ENCODE peak calls at places on chromosomes 13 and 19, in six cellular contexts. K, I, Q, B, U and L are unnamed samples.

GRCh38 chr13:110874508-110874960 is 40.3 kb downstream of the ANKRD10 start:
- DNase-seq in I (peak), U (peak), B (no peak), Q (no peak), K (peak), L (peak)

GRCh38 chr19:24071078-24071477 is 15.9 kb upstream of the ZNF254 start:
- DNase-seq in U (no peak), Q (no peak), I (no peak), B (no peak), K (no peak), L (no peak)

GRCh38 chr19:48651682-48652046 is 5.7 kb upstream of the CA11 start:
- DNase-seq in K (no peak), B (no peak), I (no peak), Q (no peak), U (no peak), L (no peak)

GRCh38 chr13:64505511-64505910 is 2724.6 kb downstream of the PCDH9 start:
- DNase-seq in U (no peak), K (no peak), B (no peak), I (no peak), Q (no peak), L (no peak)

GRCh38 chr19:35585844-35586243 is at the start of gene PMIS2:
- DNase-seq in K (peak), B (no peak), Q (peak), U (no peak), I (peak), L (no peak)

GRCh38 chr19:24033962-24034342 is 53.0 kb upstream of the ZNF254 start:
- DNase-seq in K (no peak), I (peak), U (peak), Q (no peak), B (no peak), L (peak)

GRCh38 chr13:31131470-31131961 is 30.2 kb downstream of the HSPH1 start:
- DNase-seq in B (no peak), K (no peak), I (no peak), U (no peak), Q (no peak), L (no peak)

GRCh38 chr19:28316464-28316863 is 896.5 kb downstream of the UQCRFS1 start:
- DNase-seq in B (no peak), U (no peak), Q (no peak), K (no peak), I (no peak), L (no peak)

GRCh38 chr19:8334458-8335342 is 8.4 kb downstream of the KANK3 start:
- DNase-seq in U (peak), B (no peak), Q (no peak), I (peak), K (peak), L (no peak)

GRCh38 chr13:110528911-110529310 is 32.6 kb downstream of the RAB20 start:
- DNase-seq in B (no peak), K (no peak), I (no peak), Q (no peak), U (no peak), L (no peak)

GRCh38 chr13:113857531-113858195 is 6.2 kb downstream of the GAS6 start:
- DNase-seq in I (no peak), Q (no peak), U (no peak), B (no peak), K (no peak), L (no peak)

GRCh38 chr19:1166872-1167573 is 7.0 kb downstream of the SBNO2 start:
- DNase-seq in B (no peak), I (no peak), Q (no peak), U (no peak), K (no peak), L (no peak)
- TF ChIP-seq GABPA in B (no peak), I (no peak), Q (no peak), U (no peak), K (no peak), L (no peak)

GRCh38 chr19:5003781-5004180 is 34.9 kb downstream of the KDM4B start:
- DNase-seq in Q (no peak), U (no peak), I (no peak), K (no peak), B (no peak), L (no peak)

GRCh38 chr19:5002143-5002542 is 33.2 kb downstream of the KDM4B start:
- DNase-seq in Q (no peak), I (no peak), U (peak), K (no peak), B (no peak), L (no peak)

GRCh38 chr19:5005096-5005495 is 36.2 kb downstream of the KDM4B start:
- DNase-seq in U (no peak), I (no peak), K (no peak), B (no peak), Q (no peak), L (no peak)

GRCh38 chr19:5000120-5000611 is 31.3 kb downstream of the KDM4B start:
- DNase-seq in K (no peak), U (no peak), I (no peak), B (no peak), Q (no peak), L (no peak)

DNA sequence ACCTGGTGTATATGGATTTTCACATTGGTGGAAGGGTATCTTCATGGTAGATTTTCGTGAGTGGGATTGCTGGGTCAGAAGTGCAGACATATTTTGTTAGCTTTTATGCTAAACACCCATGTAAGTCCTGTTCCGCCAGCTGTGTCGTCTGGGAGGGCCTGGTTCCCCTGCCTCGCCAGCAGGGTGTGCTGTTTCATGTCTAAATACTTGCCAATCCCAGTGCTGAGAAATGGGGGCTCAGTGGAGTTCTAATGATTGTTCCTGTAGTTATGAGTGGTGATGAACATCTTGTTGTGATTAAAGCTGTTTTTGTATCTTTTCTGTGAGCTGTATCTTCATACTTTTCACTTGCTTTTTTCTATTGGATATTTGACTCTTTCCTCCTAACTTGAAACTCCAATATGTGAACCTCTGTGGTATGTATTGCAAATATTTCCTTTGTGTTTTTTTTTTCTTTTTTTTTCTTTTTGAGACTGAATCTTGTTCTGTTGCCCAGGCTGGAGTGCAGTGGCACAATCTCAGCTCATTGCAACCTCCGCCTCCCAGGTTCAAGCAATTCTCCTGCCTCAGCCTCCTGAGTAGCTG is 32.7 kb downstream of the KDM4B start:
- DNase-seq in Q (no peak), K (peak), U (peak), I (peak), B (no peak), L (no peak)
- TF ChIP-seq CTCF in Q (peak), K (peak), U (peak), I (peak), B (peak), L (peak)

GRCh38 chr19:40704491-40705361 is 12.0 kb downstream of the COQ8B start:
- DNase-seq in I (no peak), Q (no peak), K (no peak), B (no peak), U (no peak), L (no peak)
- TF ChIP-seq GABPA in I (no peak), Q (no peak), K (no peak), B (no peak), U (no peak), L (no peak)

DNA sequence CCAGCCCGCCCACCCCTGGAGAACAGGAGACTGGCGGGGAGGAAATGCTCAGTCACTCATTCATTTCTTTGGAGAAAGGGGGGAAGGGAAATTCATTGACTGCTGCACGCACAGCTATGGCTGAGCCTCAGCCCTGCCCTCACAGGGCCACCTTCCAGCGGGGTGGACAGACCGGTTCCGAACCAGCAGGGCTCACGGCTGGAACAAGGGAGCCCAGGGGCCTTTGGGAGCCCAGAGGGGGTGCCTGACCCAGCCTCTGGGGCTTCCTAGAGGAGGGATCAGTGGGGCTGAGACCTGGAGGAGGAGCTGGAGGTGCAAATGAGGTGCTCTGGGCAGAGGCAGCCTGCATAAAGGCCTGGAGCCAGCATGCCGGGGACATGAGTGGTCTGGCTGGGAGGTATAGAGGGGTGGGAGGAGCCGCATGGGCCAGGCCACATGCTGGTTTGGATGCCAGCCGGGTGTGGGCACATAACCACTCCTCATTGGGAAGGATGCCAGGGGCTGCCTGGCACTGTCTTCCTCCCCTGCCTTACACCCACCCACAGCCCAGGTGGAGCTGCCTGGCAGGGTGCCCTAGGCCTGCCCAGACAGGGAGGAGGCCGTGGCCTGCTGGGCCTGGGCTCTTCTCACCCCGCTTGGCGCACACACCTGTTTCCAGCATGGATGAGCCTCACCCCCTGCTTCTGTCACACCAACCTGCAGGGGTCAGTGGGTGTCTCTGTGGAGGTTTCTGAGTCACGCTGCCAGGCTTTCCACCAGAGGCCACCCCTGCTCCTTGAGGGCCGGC is 26.9 kb downstream of the PPP5C start:
- DNase-seq in Q (peak), I (peak), K (no peak), B (no peak), U (no peak), L (no peak)
- TF ChIP-seq CTCF in Q (no peak), I (no peak), K (no peak), B (no peak), U (no peak), L (no peak)

GRCh38 chr19:13022859-13023636 is 27.8 kb downstream of the NFIX start:
- DNase-seq in I (peak), K (peak), B (no peak), U (peak), Q (no peak), L (no peak)

GRCh38 chr19:13020002-13020414 is 24.7 kb downstream of the NFIX start:
- DNase-seq in K (no peak), I (no peak), U (no peak), B (no peak), Q (peak), L (no peak)

GRCh38 chr19:13024126-13024957 is 29.1 kb downstream of the NFIX start:
- DNase-seq in B (no peak), K (no peak), U (no peak), Q (no peak), I (no peak), L (no peak)

GRCh38 chr19:13023666-13024065 is 28.4 kb downstream of the NFIX start:
- DNase-seq in Q (no peak), K (peak), B (no peak), U (no peak), I (peak), L (no peak)

DNA sequence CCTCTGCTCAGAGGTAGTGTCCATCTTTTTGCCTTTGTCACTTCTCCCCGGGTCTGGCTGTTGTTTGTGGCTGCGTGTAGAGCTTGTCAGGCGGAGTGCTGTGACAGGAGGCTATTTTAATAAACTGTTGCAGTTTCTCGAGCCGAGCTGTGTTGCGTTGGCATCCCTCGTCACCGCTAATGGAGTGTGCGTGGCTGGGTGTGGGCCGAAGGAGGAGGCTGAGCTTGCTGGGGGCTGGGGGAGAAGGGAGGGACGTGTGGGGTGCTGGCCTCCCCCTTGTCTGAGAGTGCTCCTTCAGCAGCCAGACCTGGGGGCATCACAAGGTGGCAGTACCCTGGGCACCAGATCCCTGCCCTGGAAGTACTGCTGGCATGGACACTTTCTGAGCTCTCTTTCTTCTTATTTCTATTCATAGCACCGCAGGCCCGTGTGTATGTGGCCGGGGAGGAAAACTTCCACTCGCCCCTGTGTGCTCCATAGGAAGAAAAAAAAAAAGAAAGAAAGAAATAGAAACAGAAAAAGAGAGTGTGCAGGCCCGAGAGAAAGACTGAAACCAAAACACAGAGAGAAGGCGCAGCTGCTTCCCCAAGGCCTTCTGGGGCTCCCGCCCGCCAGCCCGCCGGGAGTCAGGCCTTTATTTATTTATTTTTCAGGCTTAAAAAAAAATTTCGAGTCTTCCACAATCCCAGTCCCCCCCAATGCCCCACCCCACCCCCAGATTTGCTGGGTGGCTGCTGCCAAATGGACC is 27.0 kb downstream of the NFIX start:
- DNase-seq in U (no peak), Q (no peak), B (no peak), I (no peak), K (no peak), L (no peak)
- TF ChIP-seq GABPA in U (no peak), Q (no peak), B (no peak), I (no peak), K (no peak), L (no peak)

DNA sequence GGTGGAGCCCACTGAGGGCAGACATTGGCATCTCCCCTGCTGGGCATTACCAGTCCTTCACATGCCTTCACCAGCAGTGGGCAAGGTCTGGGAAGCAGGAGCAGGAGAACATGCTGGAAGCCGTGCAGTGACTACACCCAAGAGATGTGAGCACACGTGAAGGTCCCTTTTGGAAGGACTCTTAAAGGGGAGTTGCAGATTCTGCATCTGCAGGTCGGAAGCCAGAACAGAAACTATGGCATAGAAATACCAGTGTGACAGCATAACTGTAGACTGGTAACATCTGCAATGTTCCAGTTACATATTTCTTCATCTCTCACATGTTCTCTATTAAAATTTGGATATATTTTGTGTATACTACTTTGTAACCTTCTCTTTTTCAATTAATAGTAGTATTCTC is 26.9 kb upstream of the KL start:
- DNase-seq in Q (no peak), K (no peak), I (no peak), U (no peak), B (no peak), L (no peak)
- TF ChIP-seq CTCF in Q (no peak), K (no peak), I (no peak), U (no peak), B (no peak), L (no peak)

DNA sequence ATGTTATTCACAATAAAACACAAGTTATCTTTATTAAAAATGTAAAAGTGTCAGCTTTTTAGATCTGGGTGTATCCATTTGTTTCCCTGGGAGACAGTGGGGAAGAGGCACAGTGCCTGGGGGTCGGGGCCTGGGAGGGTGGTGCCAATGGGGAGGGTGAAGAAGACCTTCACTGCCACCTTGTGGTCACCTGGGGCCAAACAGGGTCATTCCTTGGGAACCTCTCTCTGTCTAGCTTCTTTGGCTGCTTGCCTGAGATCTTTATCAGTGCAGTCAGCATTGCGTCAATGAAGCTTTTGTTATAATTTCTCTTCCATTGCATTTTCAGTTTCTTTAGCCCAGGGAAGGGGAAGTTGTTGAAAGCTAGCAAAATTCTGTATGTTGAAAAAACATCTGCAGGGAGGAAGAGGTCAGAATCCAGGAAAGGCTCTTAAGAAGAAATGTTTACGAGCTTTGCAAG is 39.1 kb downstream of the PCDH8 start:
- DNase-seq in Q (peak), I (peak), B (peak), K (peak), U (peak), L (peak)
- TF ChIP-seq GABPA in Q (no peak), I (no peak), B (no peak), K (no peak), U (no peak), L (peak)